ENCODE peak calls at places on chromosome 5, in six cellular contexts. M is endodermal cell, K is A549, F is neural crest cell, N is EL, Y is endothelial cell. A is an unnamed sample.

GRCh38 chr5:34658023-34658422 is 1.9 kb downstream of the RAI14 start:
- DNase-seq in M (no peak), K (peak; percentile 82), F (no peak), N (peak; percentile 65), Y (no peak), A (no peak)

GRCh38 chr5:83518676-83519075 is 47.1 kb downstream of the VCAN start:
- DNase-seq in M (no peak), K (no peak), F (no peak), N (no peak), Y (no peak), A (no peak)

GRCh38 chr5:72141440-72142271 is 34.4 kb downstream of the MAP1B start:
- DNase-seq in M (no peak), K (peak; percentile 19), F (no peak), N (peak; percentile 92), Y (no peak), A (no peak)

GRCh38 chr5:142931896-142932686 is 161.9 kb downstream of the ARHGAP26 start:
- DNase-seq in M (no peak), K (no peak), F (no peak), N (no peak), Y (no peak), A (no peak)

GRCh38 chr5:113721171-113721570 is 207.7 kb downstream of the YTHDC2 start:
- DNase-seq in M (no peak), K (no peak), F (no peak), N (no peak), Y (no peak), A (no peak)

GRCh38 chr5:96252596-96252995 is 180.5 kb downstream of the PCSK1 start:
- DNase-seq in M (no peak), K (no peak), F (no peak), N (peak; percentile 50), Y (no peak), A (no peak)

GRCh38 chr5:170426149-170426767 is 37.1 kb upstream of the KCNMB1 start:
- DNase-seq in M (no peak), K (no peak), F (no peak), N (no peak), Y (no peak), A (no peak)

GRCh38 chr5:101505891-101506570 is 602.9 kb upstream of the ST8SIA4 start:
- DNase-seq in M (no peak), K (no peak), F (no peak), N (no peak), Y (no peak), A (no peak)

GRCh38 chr5:175851727-175852126 is 19.7 kb upstream of the CPLX2 start:
- DNase-seq in M (no peak), K (no peak), F (no peak), N (no peak), Y (no peak), A (no peak)

GRCh38 chr5:42059291-42059690 is 134.2 kb downstream of the FBXO4 start:
- DNase-seq in M (no peak), K (no peak), F (no peak), N (no peak), Y (no peak), A (no peak)

GRCh38 chr5:132491368-132492364 is 1.1 kb upstream of the IRF1 start:
- DNase-seq in M (peak; percentile 62), K (no peak), F (no peak), N (no peak), Y (no peak), A (no peak)

A was measured in T-cell.